ENCODE peak calls at places on chromosomes 7 and 10, in seven cellular contexts. T is HCT116, N is neuronal stem cell, O is NT2/D1, W is colonic mucosa, X is kidney, A is IMR-90. U is an unnamed sample.

GRCh38 chr7:151761256-151761655 is 115.7 kb downstream of the PRKAG2 start:
- DNase-seq in O (no peak), X (no peak), T (no peak), W (peak; percentile 44), A (no peak), N (no peak), U (no peak)

GRCh38 chr10:98326621-98327027 is 58.6 kb upstream of the LOXL4 start:
- DNase-seq in T (no peak), O (no peak), A (no peak), N (no peak), W (no peak), X (no peak), U (no peak)

GRCh38 chr10:17181751-17182150 is 19.7 kb downstream of the TRDMT1 start:
- DNase-seq in W (no peak), O (no peak), T (no peak), N (no peak), A (no peak), X (no peak), U (no peak)

GRCh38 chr10:131065673-131066331 is 245.7 kb downstream of the TCERG1L start:
- DNase-seq in N (no peak), A (no peak), O (peak; percentile 43), W (no peak), X (no peak), T (no peak), U (no peak)

GRCh38 chr10:120436431-120437142 is 20.4 kb upstream of the PLPP4 start:
- DNase-seq in W (no peak), T (peak; percentile 8), A (no peak), N (no peak), X (no peak), O (no peak), U (no peak)

GRCh38 chr10:27948191-27948590 is 50.7 kb downstream of the ODAD2 start:
- DNase-seq in N (no peak), X (no peak), A (no peak), O (no peak), T (no peak), W (no peak), U (no peak)

GRCh38 chr7:2043316-2044039 is 189.3 kb downstream of the MAD1L1 start:
- DNase-seq in T (no peak), X (peak; percentile 61), O (no peak), W (no peak), A (no peak), N (no peak), U (no peak)

GRCh38 chr10:125003146-125003900 is 61.4 kb downstream of the ZRANB1 start:
- DNase-seq in T (no peak), X (peak; percentile 54), A (no peak), W (no peak), O (no peak), N (no peak), U (no peak)

GRCh38 chr7:43758029-43758860 is at the start of gene BLVRA:
- DNase-seq in A (peak; percentile 18), X (peak; percentile 92), T (no peak), W (peak; percentile 63), O (no peak), N (peak; percentile 61), U (peak; percentile 71)

GRCh38 chr10:14751576-14752330 is 22.9 kb downstream of the FAM107B start:
- DNase-seq in T (no peak), X (peak; percentile 80), W (peak; percentile 32), A (peak; percentile 26), N (no peak), O (no peak), U (no peak)

GRCh38 chr10:116899626-116900025 is 50.3 kb downstream of the ENO4 start:
- DNase-seq in X (no peak), T (no peak), W (no peak), O (no peak), A (no peak), N (no peak), U (no peak)

GRCh38 chr7:130758429-130759056 is 24.5 kb upstream of the KLF14 start:
- DNase-seq in T (peak; percentile 37), X (no peak), O (peak; percentile 33), W (no peak), A (peak; percentile 69), N (peak; percentile 17), U (no peak)

GRCh38 chr10:63464402-63465292 is 1.1 kb downstream of the JMJD1C start:
- DNase-seq in X (peak; percentile 64), A (peak; percentile 26), O (no peak), N (no peak), W (no peak), T (no peak), U (no peak)

GRCh38 chr10:18104223-18104872 is 35.9 kb upstream of the CACNB2 start:
- DNase-seq in O (peak; percentile 8), N (peak; percentile 41), T (peak; percentile 28), W (peak; percentile 64), A (peak; percentile 43), X (no peak), U (peak; percentile 62)

GRCh38 chr7:81715984-81716588 is 53.8 kb downstream of the HGF start:
- DNase-seq in W (no peak), N (peak; percentile 11), O (no peak), A (peak; percentile 53), T (peak; percentile 60), X (no peak), U (no peak)

GRCh38 chr7:27134392-27134791 is 3.8 kb upstream of the HOXA4 start:
- DNase-seq in W (peak; percentile 53), A (peak; percentile 97), O (no peak), T (no peak), X (no peak), N (no peak), U (no peak)

GRCh38 chr7:27132214-27132613 is 1.7 kb upstream of the HOXA4 start:
- DNase-seq in T (no peak), W (no peak), A (no peak), X (no peak), O (no peak), N (no peak), U (no peak)

GRCh38 chr7:27131390-27131819 is 848 bp upstream of the HOXA4 start:
- DNase-seq in W (no peak), O (no peak), N (no peak), X (no peak), A (no peak), T (no peak), U (no peak)

GRCh38 chr7:27133409-27134157 is 3.0 kb upstream of the HOXA4 start:
- DNase-seq in X (no peak), N (no peak), A (no peak), T (no peak), O (no peak), W (peak; percentile 69), U (no peak)

DNA sequence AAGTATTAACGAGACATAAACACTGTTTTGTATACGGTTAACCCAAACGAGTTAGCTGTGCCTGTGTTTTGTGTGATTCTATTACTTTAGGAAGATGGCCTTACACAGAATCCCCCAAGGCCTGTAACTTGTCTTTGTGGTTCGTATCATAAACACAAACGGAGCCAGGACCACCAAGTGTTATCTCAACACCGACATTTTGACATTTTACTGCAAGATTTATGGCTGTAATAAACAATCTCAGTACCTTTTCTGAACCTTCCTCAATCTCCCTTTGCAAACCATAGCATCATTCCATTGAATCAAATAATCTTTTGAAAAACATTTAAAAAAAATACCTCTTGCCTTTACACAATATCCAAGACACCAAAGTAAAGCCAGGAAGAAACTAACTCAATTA is 2.4 kb upstream of the HOXA4 start:
- DNase-seq in T (no peak), N (no peak), W (peak; percentile 14), A (no peak), X (no peak), O (no peak), U (no peak)
- H3K9ac ChIP-seq in T (no peak overlapping the region), N (no peak overlapping the region), W (no peak overlapping the region), A (no peak overlapping the region), X (no peak overlapping the region), O (no peak overlapping the region), U (no peak overlapping the region)

GRCh38 chr10:59631882-59632281 is 77.8 kb downstream of the SLC16A9 start:
- DNase-seq in N (no peak), A (no peak), O (no peak), T (no peak), X (no peak), W (no peak), U (no peak)
- H3K4me3 ChIP-seq in N (no peak overlapping the region), A (no peak overlapping the region), O (no peak overlapping the region), T (no peak overlapping the region), X (no peak overlapping the region), W (no peak overlapping the region), U (no peak overlapping the region)

DNA sequence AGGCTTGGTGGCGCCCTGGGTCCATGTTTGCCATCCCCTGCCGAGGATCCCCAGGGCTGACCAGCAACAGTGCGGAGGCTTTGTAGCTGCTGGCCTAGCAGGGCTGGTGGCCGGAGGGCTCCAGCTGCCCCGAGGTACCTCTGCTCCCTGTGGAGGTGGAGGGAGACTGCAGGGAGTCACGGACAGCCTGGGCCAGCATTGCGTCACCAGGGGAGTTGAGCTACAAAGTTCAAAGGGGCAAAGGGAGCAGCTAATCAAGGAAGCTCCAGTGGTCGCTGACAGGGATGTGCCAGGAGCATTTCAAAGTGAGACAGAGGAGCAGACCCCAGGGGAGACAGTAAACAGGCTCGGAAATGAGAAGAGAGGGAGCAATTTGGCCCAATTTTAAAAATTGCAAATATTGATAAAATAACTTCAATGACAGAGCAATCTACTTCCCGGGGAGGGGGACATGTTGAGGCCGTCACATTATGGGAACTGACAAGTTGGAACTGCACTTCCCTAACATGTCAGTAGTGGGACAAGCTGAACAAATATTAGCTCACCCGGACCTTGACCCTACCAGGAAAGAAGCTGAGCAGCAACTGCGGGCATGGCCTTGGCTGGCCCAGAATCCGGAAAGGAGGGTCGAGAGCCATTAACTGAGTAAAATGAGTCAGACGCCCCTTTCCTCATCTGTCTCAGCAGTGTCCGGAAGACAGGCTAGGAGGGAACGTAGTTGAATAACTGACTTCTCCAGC is 39.4 kb downstream of the BTBD16 start:
- DNase-seq in W (peak; percentile 85), T (no peak), A (no peak), X (peak; percentile 75), N (no peak), O (no peak), U (no peak)
- H3K9ac ChIP-seq in W (peak overlapping the region; percentile 40), T (no peak overlapping the region), A (no peak overlapping the region), X (no peak overlapping the region), N (no peak overlapping the region), O (no peak overlapping the region), U (no peak overlapping the region)

GRCh38 chr7:98617051-98617959 is at the start of gene NPTX2:
- DNase-seq in N (peak; percentile 73), T (no peak), W (peak; percentile 45), X (no peak), A (no peak), O (no peak), U (no peak)

GRCh38 chr7:98617960-98618418 is 904 bp downstream of the NPTX2 start:
- DNase-seq in O (no peak), T (no peak), X (no peak), N (no peak), W (no peak), A (no peak), U (no peak)

GRCh38 chr7:98619450-98620321 is 2.6 kb downstream of the NPTX2 start:
- DNase-seq in A (peak; percentile 1), O (no peak), T (no peak), N (no peak), W (no peak), X (no peak), U (no peak)

GRCh38 chr7:98616381-98617050 is 569 bp upstream of the NPTX2 start:
- DNase-seq in N (no peak), W (no peak), O (no peak), A (no peak), T (no peak), X (no peak), U (no peak)

DNA sequence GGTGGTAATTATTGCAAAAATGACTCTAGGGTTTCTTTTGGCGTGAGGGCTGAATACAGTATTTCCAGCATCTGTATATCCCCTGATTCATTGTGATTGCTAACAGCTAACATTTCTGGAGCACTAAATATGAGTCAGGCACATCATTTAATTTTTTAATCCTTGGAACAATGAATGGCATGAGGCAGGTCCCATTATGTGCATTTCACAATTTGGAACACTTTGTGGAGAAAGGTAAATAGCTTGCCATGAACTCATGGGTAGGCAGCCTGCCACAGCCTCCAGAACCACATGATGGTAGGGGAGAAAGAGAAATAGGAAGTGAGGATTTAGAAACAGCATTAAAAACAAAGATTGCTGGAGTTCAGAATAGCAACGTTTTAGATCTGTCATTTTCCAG is 1.7 kb downstream of the NPTX2 start:
- DNase-seq in W (no peak), O (no peak), T (no peak), X (no peak), N (no peak), A (no peak), U (no peak)
- H3K4me3 ChIP-seq in W (no peak overlapping the region), O (peak overlapping the region; percentile 28), T (no peak overlapping the region), X (no peak overlapping the region), N (no peak overlapping the region), A (no peak overlapping the region), U (no peak overlapping the region)

U was measured in DND-41.